ENCODE peak calls at places on chromosomes 5 and 9, in four cellular contexts. F is B cell, K is A172, T is cardiac muscle cell. Z is an unnamed sample.

GRCh38 chr5:109656829-109657228 is 32.9 kb upstream of the MAN2A1 start:
- DNase-seq in K (peak; percentile 93), F (no peak), T (peak; percentile 87), Z (no peak)

GRCh38 chr5:121596882-121597281 is 254.8 kb upstream of the FTMT start:
- DNase-seq in T (no peak), F (no peak), K (no peak), Z (no peak)

GRCh38 chr5:44862808-44863207 is 54.1 kb downstream of the MRPS30 start:
- DNase-seq in T (no peak), F (no peak), K (peak; percentile 30), Z (peak; percentile 25)

GRCh38 chr5:105924366-105924765 is 1746.4 kb downstream of the EFNA5 start:
- DNase-seq in K (no peak), T (no peak), F (no peak), Z (no peak)

GRCh38 chr9:75161116-75161857 is 73.0 kb downstream of the OSTF1 start:
- DNase-seq in T (peak; percentile 41), F (no peak), K (no peak), Z (no peak)

GRCh38 chr9:132729235-132729890 is 59.1 kb downstream of the GTF3C4 start:
- DNase-seq in T (no peak), F (no peak), K (no peak), Z (no peak)

GRCh38 chr5:175216991-175217390 is 227.0 kb downstream of the DRD1 start:
- DNase-seq in K (peak; percentile 40), T (no peak), F (no peak), Z (no peak)

GRCh38 chr5:39209924-39210323 is 9.4 kb downstream of the FYB1 start:
- DNase-seq in K (no peak), F (no peak), T (no peak), Z (no peak)

GRCh38 chr9:23850242-23851023 is 24.4 kb upstream of the ELAVL2 start:
- DNase-seq in F (no peak), K (peak; percentile 36), T (no peak), Z (no peak)

GRCh38 chr9:133532937-133533668 is 1.4 kb upstream of the ADAMTSL2 start:
- DNase-seq in K (peak; percentile 71), F (peak; percentile 57), T (peak; percentile 60), Z (peak; percentile 86)

GRCh38 chr5:34609951-34610431 is 46.1 kb upstream of the RAI14 start:
- DNase-seq in K (peak; percentile 65), T (no peak), F (no peak), Z (no peak)

GRCh38 chr9:11064853-11065252 is 452.1 kb upstream of the PTPRD start:
- DNase-seq in T (no peak), F (no peak), K (peak; percentile 96), Z (no peak)

GRCh38 chr5:179246227-179246626 is 99.0 kb downstream of the ADAMTS2 start:
- DNase-seq in F (no peak), T (no peak), K (no peak), Z (no peak)

GRCh38 chr9:21995652-21996275 is 1.2 kb downstream of the CDKN2B-AS1 start:
- DNase-seq in F (peak; percentile 36), K (no peak), T (no peak), Z (no peak)

GRCh38 chr5:116600876-116601275 is 26.3 kb upstream of the SEMA6A start:
- DNase-seq in K (peak; percentile 12), T (no peak), F (no peak), Z (no peak)

GRCh38 chr5:24539625-24540024 is 105.2 kb downstream of the CDH10 start:
- DNase-seq in T (no peak), K (no peak), F (no peak), Z (no peak)

GRCh38 chr9:30329441-30329840 is 2055.0 kb upstream of the ACO1 start:
- DNase-seq in K (no peak), F (no peak), T (no peak), Z (no peak)

GRCh38 chr9:26833792-26834191 is 58.8 kb downstream of the CAAP1 start:
- DNase-seq in F (no peak), K (peak; percentile 16), T (no peak), Z (no peak)

GRCh38 chr5:126745259-126745992 is 31.5 kb upstream of the LMNB1 start:
- DNase-seq in T (no peak), F (no peak), K (no peak), Z (no peak)

GRCh38 chr5:3214838-3215374 is 380.7 kb upstream of the IRX1 start:
- DNase-seq in K (no peak), T (no peak), F (no peak), Z (no peak)

GRCh38 chr5:173984218-173984617 is 4.8 kb upstream of the C5orf47 start:
- DNase-seq in F (no peak), T (peak; percentile 36), K (peak; percentile 32), Z (no peak)

GRCh38 chr9:14271078-14271673 is 42.8 kb downstream of the NFIB start:
- DNase-seq in T (peak; percentile 90), K (peak; percentile 26), F (no peak), Z (no peak)

GRCh38 chr9:128339761-128340690 is at the start of gene SLC27A4:
- DNase-seq in T (peak; percentile 84), K (peak; percentile 90), F (peak; percentile 96), Z (peak; percentile 95)

GRCh38 chr5:31598640-31599611 is 40.0 kb upstream of the PDZD2 start:
- DNase-seq in T (no peak), F (no peak), K (no peak), Z (no peak)

GRCh38 chr9:103397868-103398600 is 402.9 kb downstream of the CYLC2 start:
- DNase-seq in F (no peak), K (peak; percentile 69), T (peak; percentile 54), Z (peak; percentile 26)

GRCh38 chr9:69385474-69386091 is 60.6 kb downstream of the ENTREP1 start:
- DNase-seq in T (no peak), K (no peak), F (no peak), Z (no peak)

GRCh38 chr9:112170235-112170634 is 4.9 kb downstream of the SUSD1 start:
- DNase-seq in F (no peak), T (no peak), K (no peak), Z (no peak)

GRCh38 chr5:65577141-65577540 is 14.0 kb downstream of the PPWD1 start:
- DNase-seq in K (no peak), T (no peak), F (no peak), Z (no peak)

GRCh38 chr9:73680831-73681230 is 529.2 kb downstream of the ANXA1 start:
- DNase-seq in F (no peak), K (no peak), T (peak; percentile 61), Z (no peak)

GRCh38 chr5:124061663-124062062 is 549.7 kb downstream of the CSNK1G3 start:
- DNase-seq in K (peak; percentile 9), T (peak; percentile 84), F (no peak), Z (no peak)

GRCh38 chr5:66440202-66440680 is 156.0 kb upstream of the MAST4 start:
- DNase-seq in K (peak; percentile 88), T (peak; percentile 97), F (no peak), Z (peak; percentile 18)